ENCODE peak calls at places on chromosome 1, in six cellular contexts. Q is K562, O is H1, P is HCT116, F is HepG2, I is GM12878. G is an unnamed sample.

GRCh38 chr1:65813956-65814355 is 21.3 kb downstream of the PDE4B start:
- DNase-seq in Q (no peak), O (no peak), P (no peak), F (no peak), I (no peak), G (no peak)

GRCh38 chr1:23341829-23342697 is 2.0 kb downstream of the HNRNPR start:
- DNase-seq in Q (no peak), O (no peak), P (no peak), F (peak), I (no peak), G (no peak)

GRCh38 chr1:179369751-179370341 is 4.1 kb downstream of the AXDND1 start:
- DNase-seq in Q (peak), O (no peak), P (peak), F (peak), I (peak), G (peak)

GRCh38 chr1:3545363-3546047 is 65.8 kb downstream of the MEGF6 start:
- DNase-seq in Q (no peak), O (no peak), P (no peak), F (no peak), I (no peak), G (no peak)

GRCh38 chr1:68104155-68104554 is 53.7 kb upstream of the DIRAS3 start:
- DNase-seq in Q (no peak), O (no peak), P (no peak), F (no peak), I (no peak), G (no peak)

GRCh38 chr1:37274491-37274890 is 199.9 kb upstream of the ZC3H12A start:
- DNase-seq in Q (no peak), O (no peak), P (no peak), F (no peak), I (no peak), G (no peak)

GRCh38 chr1:29197590-29197924 is 15.9 kb upstream of the SRSF4 start:
- DNase-seq in Q (peak), O (no peak), P (peak), F (peak), I (no peak), G (no peak)

GRCh38 chr1:77642196-77642595 is 40.3 kb downstream of the ZZZ3 start:
- DNase-seq in Q (no peak), O (no peak), P (no peak), F (no peak), I (no peak), G (no peak)

GRCh38 chr1:210855440-210855839 is 278.5 kb downstream of the KCNH1 start:
- DNase-seq in Q (no peak), O (no peak), P (no peak), F (no peak), I (no peak), G (no peak)

DNA sequence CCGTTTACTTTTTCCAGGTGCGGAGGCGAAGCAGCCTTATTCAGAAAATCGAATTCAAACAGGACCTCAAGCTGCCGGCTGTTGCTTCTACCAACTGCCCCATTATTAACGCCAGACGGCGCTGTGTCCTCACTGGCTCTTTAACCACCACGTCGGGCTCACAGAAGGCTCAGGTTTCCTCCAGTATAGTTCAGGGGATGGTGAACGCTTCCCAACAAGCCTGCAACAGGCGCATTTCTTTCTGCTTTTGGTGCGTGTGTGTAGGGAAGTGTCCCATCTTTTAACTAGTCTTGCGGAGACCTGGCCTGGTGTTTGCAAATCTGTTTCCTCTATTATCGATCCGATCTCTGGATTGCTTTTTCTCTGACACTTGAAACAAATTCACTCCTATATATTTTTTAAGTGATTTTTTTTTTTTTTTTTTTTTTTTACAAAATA is 791 bp upstream of the STUM start:
- DNase-seq in Q (peak), O (peak), P (peak), F (peak), I (peak), G (peak)
- H3K4me3 ChIP-seq in Q (no peak), O (peak), P (no peak), F (no peak), I (no peak), G (no peak)

GRCh38 chr1:171869097-171869496 is 27.8 kb downstream of the DNM3 start:
- DNase-seq in Q (no peak), O (no peak), P (no peak), F (no peak), I (no peak), G (no peak)
- TF ChIP-seq ZNF274 in Q (no peak), O (no peak), P (no peak), F (no peak), I (no peak), G (no peak)

GRCh38 chr1:203025721-203026665 is at the start of gene PPFIA4:
- DNase-seq in Q (peak), O (peak), P (peak), F (no peak), I (peak), G (peak)

GRCh38 chr1:203026666-203027663 is 674 bp downstream of the PPFIA4 start:
- DNase-seq in Q (peak), O (no peak), P (no peak), F (no peak), I (no peak), G (no peak)

GRCh38 chr1:203028067-203028783 is 1.9 kb downstream of the PPFIA4 start:
- DNase-seq in Q (peak), O (no peak), P (no peak), F (no peak), I (no peak), G (no peak)

GRCh38 chr1:203031467-203031866 is 5.2 kb downstream of the PPFIA4 start:
- DNase-seq in Q (peak), O (no peak), P (no peak), F (no peak), I (no peak), G (no peak)

DNA sequence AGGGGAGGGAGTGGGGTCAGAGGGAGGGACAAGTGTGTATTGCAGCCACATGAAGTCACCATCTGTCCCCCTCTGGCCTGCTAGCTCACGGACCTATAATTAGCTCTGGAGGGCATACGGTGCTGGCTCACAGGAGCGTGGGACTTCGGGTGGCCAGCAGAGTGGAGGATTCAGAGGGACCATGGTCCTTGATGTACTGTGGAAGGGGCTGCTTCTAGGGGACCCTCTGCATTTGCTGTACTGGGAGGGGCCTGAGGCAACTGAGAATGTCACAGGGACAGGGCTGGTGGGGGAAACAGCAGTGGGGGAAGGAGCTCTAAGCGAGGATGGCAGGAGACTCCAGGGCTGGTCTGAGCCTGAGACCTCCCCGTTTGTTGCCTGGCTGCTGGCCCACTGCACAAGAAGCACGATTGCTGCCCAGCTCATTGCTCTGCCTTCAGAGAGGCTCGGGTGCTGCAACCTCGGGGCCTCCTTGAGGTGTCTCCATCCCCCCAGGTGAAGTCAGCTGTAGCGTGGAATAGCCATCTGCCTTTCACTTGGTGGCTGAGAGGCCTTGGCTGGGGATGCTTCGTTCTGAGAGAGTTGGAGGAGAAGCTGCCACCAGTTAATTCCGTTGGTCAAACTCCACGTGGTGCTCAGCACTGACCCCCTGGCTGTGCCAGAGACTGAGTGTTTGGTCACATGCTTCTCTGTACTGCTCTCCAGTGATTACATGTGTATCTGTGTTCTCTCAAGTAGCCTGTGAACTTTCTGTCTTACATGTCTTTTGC is 2.7 kb downstream of the PPFIA4 start:
- DNase-seq in Q (peak), O (no peak), P (no peak), F (no peak), I (no peak), G (no peak)
- H3K4me3 ChIP-seq in Q (no peak), O (no peak), P (no peak), F (no peak), I (no peak), G (no peak)

DNA sequence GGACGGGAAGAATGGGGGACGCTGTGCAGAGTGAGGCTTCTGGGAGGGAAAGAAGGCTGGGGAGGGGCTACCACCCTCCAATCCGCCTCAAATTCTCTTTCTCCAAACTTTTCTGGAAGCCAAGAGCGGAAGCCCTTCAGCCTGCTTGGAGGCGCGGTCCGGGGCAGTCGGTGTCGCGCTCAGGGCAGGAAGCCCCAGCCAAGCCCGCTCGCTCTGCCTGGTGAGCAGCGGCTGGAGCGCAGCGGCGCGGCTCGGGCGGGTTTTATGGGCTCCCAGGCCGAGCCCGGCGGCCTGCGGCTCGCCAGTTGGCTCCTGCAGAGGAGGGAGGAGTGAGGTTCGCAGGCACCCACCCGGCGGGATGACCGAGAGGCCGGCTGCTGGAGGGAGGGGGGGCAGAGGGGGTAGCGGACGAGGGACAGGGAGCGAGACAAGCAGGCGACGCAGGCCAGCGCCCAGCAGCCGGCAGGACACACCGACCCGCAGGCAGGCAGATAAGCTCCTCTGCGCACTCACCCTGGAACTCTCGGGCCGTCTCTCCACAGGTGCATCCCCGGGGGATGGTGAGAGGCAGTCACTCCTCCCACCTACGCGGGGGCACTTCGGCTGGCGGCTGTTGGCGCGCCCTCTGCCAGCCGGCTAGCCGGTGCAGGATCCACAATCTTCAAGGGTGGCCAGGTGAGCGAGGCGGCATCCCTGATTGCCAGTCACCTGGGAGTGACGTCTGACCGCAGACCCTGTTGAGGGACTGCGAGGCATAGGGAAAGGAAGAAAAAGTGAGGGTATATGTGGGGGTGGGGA is at the start of gene AVPR1B:
- DNase-seq in Q (no peak), O (peak), P (no peak), F (no peak), I (no peak), G (peak)
- TF ChIP-seq ZNF274 in Q (no peak), O (no peak), P (no peak), F (no peak), I (no peak), G (no peak)

GRCh38 chr1:47906009-47906432 is 91.2 kb downstream of the TRABD2B start:
- DNase-seq in Q (no peak), O (no peak), P (peak), F (peak), I (no peak), G (no peak)

GRCh38 chr1:47908258-47908657 is 88.9 kb downstream of the TRABD2B start:
- DNase-seq in Q (no peak), O (no peak), P (no peak), F (no peak), I (no peak), G (no peak)

GRCh38 chr1:47907192-47907528 is 90.0 kb downstream of the TRABD2B start:
- DNase-seq in Q (no peak), O (no peak), P (no peak), F (no peak), I (no peak), G (no peak)

GRCh38 chr1:47903723-47904122 is 93.5 kb downstream of the TRABD2B start:
- DNase-seq in Q (no peak), O (no peak), P (no peak), F (no peak), I (no peak), G (no peak)

GRCh38 chr1:47906466-47907191 is 90.6 kb downstream of the TRABD2B start:
- DNase-seq in Q (no peak), O (no peak), P (no peak), F (no peak), I (no peak), G (no peak)
- H3K4me3 ChIP-seq in Q (no peak), O (no peak), P (no peak), F (no peak), I (no peak), G (no peak)

DNA sequence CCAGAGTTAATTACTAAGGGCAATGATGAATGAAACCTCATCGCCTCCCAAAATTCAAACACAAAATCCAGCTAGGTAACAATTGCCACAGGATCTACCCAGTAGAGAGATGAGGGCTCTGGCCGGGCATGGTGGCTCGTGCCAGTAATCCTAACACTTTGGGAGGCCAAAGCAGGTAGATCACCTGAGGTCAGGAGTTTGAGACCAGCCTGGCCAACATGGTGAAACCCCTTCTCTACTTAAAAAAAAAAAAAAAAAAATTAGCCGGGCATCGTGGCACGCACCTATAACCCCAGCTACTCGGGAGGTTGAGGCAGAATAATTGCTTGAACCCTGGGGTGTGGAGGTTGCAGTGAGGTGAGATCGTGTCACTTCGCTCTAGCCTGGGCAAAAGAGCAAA is 15.8 kb downstream of the CD2 start:
- DNase-seq in Q (no peak), O (no peak), P (no peak), F (no peak), I (no peak), G (no peak)
- TF ChIP-seq ZNF274 in Q (no peak), O (no peak), P (no peak), F (no peak), I (no peak), G (no peak)

GRCh38 chr1:159007734-159008133 is 2.0 kb upstream of the IFI16 start:
- DNase-seq in Q (no peak), O (no peak), P (no peak), F (no peak), I (no peak), G (no peak)

GRCh38 chr1:159008744-159009188 is 941 bp upstream of the IFI16 start:
- DNase-seq in Q (no peak), O (no peak), P (no peak), F (no peak), I (peak), G (no peak)

GRCh38 chr1:159009287-159009686 is 420 bp upstream of the IFI16 start:
- DNase-seq in Q (no peak), O (no peak), P (no peak), F (no peak), I (no peak), G (no peak)

GRCh38 chr1:159005161-159005560 is 4.5 kb upstream of the IFI16 start:
- DNase-seq in Q (no peak), O (no peak), P (no peak), F (no peak), I (no peak), G (no peak)

GRCh38 chr1:159005676-159006075 is 4.0 kb upstream of the IFI16 start:
- DNase-seq in Q (no peak), O (peak), P (no peak), F (no peak), I (no peak), G (peak)
- H3K4me3 ChIP-seq in Q (no peak), O (peak), P (no peak), F (no peak), I (no peak), G (peak)

DNA sequence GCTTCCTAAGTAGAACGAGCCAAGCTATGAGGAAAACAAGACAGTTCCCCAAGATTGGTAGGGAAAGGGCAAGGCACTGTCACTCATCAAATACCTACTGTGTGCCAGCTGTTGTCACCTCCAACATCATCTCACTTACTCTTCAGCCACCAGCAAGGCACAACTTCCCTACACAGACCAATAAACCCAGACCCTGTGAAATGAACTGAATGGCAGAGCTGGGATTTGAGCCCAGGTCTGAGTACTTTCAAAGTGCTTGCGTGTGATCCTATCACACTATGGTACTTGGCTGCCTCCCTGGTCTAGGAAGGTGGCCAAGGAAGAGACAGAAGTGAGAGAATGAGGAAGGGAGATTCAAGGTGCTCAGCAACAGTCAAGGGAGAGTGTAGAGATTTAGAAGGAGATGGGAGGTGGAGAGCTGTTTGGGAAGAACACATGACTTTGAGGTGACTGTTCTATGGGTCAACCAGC is 16.7 kb upstream of the TRIM63 start:
- DNase-seq in Q (no peak), O (no peak), P (no peak), F (no peak), I (no peak), G (no peak)
- TF ChIP-seq ZNF274 in Q (no peak), O (no peak), P (no peak), F (no peak), I (no peak), G (no peak)